ENCODE peak calls at places on chromosome 5, in ten cellular contexts. E is left ventricle myocardium inferior, Y is cardiac muscle cell, X is thyroid gland, T is OCI-LY7, S is hepatocyte, N is upper lobe of left lung, I is esophagus squamous epithelium, W is ovary, V is K562. L is an unnamed sample.

GRCh38 chr5:52708463-52708862 is 79.3 kb upstream of the ITGA1 start:
- DNase-seq in E (no peak), Y (no peak), X (no peak), T (no peak), S (no peak), N (no peak), I (no peak), W (no peak), V (no peak), L (no peak)

GRCh38 chr5:56676091-56676768 is 139.1 kb upstream of the MAP3K1 start:
- DNase-seq in E (no peak), Y (no peak), X (no peak), T (no peak), S (peak; percentile 15), N (no peak), I (no peak), W (no peak), V (peak; percentile 50), L (no peak)

GRCh38 chr5:14476791-14477435 is 104.7 kb upstream of the OTULINL start:
- DNase-seq in E (no peak), Y (peak; percentile 37), X (no peak), T (no peak), S (no peak), N (no peak), I (no peak), W (no peak), V (no peak), L (no peak)

GRCh38 chr5:95392593-95393182 is 1.5 kb downstream of the FAM81B start:
- DNase-seq in E (no peak), Y (peak; percentile 16), X (peak; percentile 31), T (no peak), S (peak; percentile 54), N (no peak), I (no peak), W (no peak), V (peak; percentile 60), L (peak; percentile 19)

GRCh38 chr5:179326176-179326997 is 18.9 kb downstream of the ADAMTS2 start:
- DNase-seq in E (peak; percentile 70), Y (peak; percentile 83), X (no peak), T (no peak), S (peak; percentile 41), N (no peak), I (no peak), W (peak; percentile 87), V (no peak), L (no peak)

GRCh38 chr5:158874343-158874742 is 225.4 kb downstream of the EBF1 start:
- DNase-seq in E (no peak), Y (no peak), X (no peak), T (no peak), S (no peak), N (no peak), I (no peak), W (no peak), V (no peak), L (no peak)

GRCh38 chr5:135483254-135483653 is 31.1 kb upstream of the TIFAB start:
- DNase-seq in E (no peak), Y (no peak), X (no peak), T (no peak), S (no peak), N (no peak), I (no peak), W (no peak), V (no peak), L (no peak)

GRCh38 chr5:57834829-57835554 is 352.4 kb upstream of the ACTBL2 start:
- DNase-seq in E (no peak), Y (peak; percentile 32), X (peak; percentile 46), T (no peak), S (peak; percentile 30), N (no peak), I (no peak), W (no peak), V (no peak), L (no peak)

GRCh38 chr5:75681125-75681830 is 36.0 kb downstream of the POC5 start:
- DNase-seq in E (no peak), Y (peak; percentile 65), X (no peak), T (peak; percentile 61), S (peak; percentile 49), N (no peak), I (no peak), W (no peak), V (peak; percentile 53), L (no peak)

GRCh38 chr5:175390352-175391083 is 53.5 kb downstream of the DRD1 start:
- DNase-seq in E (no peak), Y (no peak), X (no peak), T (no peak), S (no peak), N (no peak), I (no peak), W (no peak), V (no peak), L (no peak)

GRCh38 chr5:173752636-173753035 is 135.5 kb upstream of the CPEB4 start:
- DNase-seq in E (no peak), Y (no peak), X (no peak), T (no peak), S (no peak), N (no peak), I (no peak), W (no peak), V (peak; percentile 55), L (no peak)

DNA sequence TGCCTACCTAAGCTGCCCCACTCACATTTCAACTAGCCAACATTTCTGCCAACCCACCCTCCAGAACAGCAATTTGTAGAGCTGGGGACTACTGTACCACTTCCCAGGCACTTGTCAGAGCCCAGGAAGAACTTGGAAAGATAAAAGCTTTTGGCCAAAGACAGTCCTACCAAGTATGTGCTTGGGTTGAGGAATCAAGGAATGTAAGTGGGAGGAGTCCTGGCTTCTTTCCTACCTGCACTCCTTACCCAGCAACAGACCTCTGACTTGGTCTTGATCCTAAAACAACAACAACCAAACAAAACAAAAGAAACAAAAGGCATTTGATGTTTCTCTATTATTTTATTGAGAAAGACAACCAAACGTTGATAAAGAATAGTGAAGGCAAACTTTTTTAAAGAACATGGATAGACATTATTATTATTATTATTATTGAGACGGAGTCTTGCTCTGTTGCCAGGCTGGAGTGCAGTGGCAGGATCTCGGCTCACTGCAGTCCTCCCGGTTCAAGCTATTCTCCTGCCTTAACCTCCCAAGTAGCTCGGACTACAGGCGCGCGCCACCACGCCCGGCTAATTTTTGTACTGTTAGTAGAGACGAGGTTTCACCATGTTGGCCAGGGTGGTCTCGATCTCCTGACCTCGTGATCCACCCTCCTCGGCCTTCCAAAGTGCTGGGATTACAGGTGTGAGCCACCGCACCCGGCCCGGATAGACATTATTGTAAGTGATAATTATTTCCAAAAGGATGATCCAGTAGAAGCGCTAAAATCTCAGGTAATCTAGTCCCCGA is 33.5 kb downstream of the ANXA2R start:
- DNase-seq in E (no peak), Y (peak; percentile 71), X (no peak), T (no peak), S (no peak), N (no peak), I (no peak), W (no peak), V (no peak), L (no peak)
- H3K4me3 ChIP-seq in E (peak overlapping the region; percentile 65), Y (no peak overlapping the region), X (no peak overlapping the region), T (peak overlapping the region; percentile 70), S (peak overlapping the region; percentile 33), N (peak overlapping the region; percentile 53), I (peak overlapping the region; percentile 49), W (peak overlapping the region; percentile 41), V (no peak overlapping the region), L (no peak overlapping the region)

GRCh38 chr5:126416266-126416925 is 6.8 kb upstream of the GRAMD2B start:
- DNase-seq in E (no peak), Y (no peak), X (no peak), T (no peak), S (no peak), N (no peak), I (no peak), W (no peak), V (no peak), L (no peak)
- H3K27ac ChIP-seq in E (peak overlapping the region; percentile 88), Y (no peak overlapping the region), X (peak overlapping the region; percentile 70), T (no peak overlapping the region), S (no peak overlapping the region), N (peak overlapping the region; percentile 60), I (peak overlapping the region; percentile 51), W (no peak overlapping the region), V (no peak overlapping the region), L (no peak overlapping the region)

GRCh38 chr5:1141827-1142226 is 30.0 kb upstream of the SLC12A7 start:
- DNase-seq in E (no peak), Y (no peak), X (peak; percentile 48), T (no peak), S (no peak), N (no peak), I (no peak), W (no peak), V (no peak), L (no peak)
- H3K4me1 ChIP-seq in E (peaks cover 41% of the 10 kb centered on the region), Y (no peaks in the 10 kb centered on the region), X (peaks cover 18% of the 10 kb centered on the region), T (peaks cover 13% of the 10 kb centered on the region), S (no peaks in the 10 kb centered on the region), N (peaks cover 32% of the 10 kb centered on the region), I (peaks cover 39% of the 10 kb centered on the region), W (no peaks in the 10 kb centered on the region), V (no peaks in the 10 kb centered on the region), L (no peaks in the 10 kb centered on the region)

GRCh38 chr5:78905084-78905938 is 79.8 kb downstream of the ARSB start:
- DNase-seq in E (no peak), Y (no peak), X (no peak), T (peak; percentile 58), S (no peak), N (no peak), I (no peak), W (no peak), V (no peak), L (no peak)

GRCh38 chr5:78908173-78908901 is 76.8 kb downstream of the ARSB start:
- DNase-seq in E (peak; percentile 68), Y (peak; percentile 70), X (peak; percentile 90), T (no peak), S (peak; percentile 67), N (peak; percentile 61), I (no peak), W (peak; percentile 34), V (no peak), L (peak; percentile 82)

GRCh38 chr5:78903936-78904335 is 81.2 kb downstream of the ARSB start:
- DNase-seq in E (no peak), Y (no peak), X (no peak), T (no peak), S (no peak), N (no peak), I (no peak), W (no peak), V (no peak), L (no peak)

GRCh38 chr5:78912085-78912771 is 72.9 kb downstream of the ARSB start:
- DNase-seq in E (no peak), Y (no peak), X (no peak), T (no peak), S (no peak), N (no peak), I (no peak), W (no peak), V (no peak), L (no peak)

DNA sequence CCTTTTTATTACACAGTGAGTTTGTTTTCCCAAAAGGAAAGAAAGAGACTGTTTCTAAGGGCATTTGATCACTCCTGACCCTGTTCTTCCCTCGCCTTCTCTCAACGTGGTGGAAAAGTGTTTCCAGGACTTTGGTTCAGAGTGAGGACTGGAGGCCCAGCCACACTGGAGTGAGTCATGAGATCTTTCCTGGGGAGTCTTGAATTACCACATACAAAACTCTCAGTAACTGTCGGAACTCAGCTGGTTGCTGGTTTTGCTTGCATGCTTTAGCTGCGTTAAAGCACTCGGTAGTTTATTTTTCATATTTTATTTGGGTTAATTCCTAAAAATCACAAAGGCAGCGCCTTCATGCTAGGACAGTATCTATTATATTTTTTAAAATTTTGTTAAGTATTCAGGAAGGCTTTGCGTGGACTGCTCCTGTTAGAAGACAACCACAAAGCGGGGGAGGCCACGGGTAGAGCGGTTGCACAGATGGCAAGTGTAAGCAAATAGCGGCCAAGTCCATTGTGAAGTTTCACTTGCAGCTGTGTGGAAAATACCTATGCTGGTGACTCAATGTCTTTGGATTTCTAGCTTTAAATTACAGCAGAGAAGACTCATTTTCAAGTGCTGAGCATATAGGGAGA is 77.7 kb downstream of the ARSB start:
- DNase-seq in E (peak; percentile 32), Y (peak; percentile 91), X (no peak), T (peak; percentile 40), S (peak; percentile 47), N (no peak), I (no peak), W (peak; percentile 41), V (peak; percentile 20), L (peak; percentile 45)
- H3K4me3 ChIP-seq in E (peak overlapping the region; percentile 50), Y (no peak overlapping the region), X (no peak overlapping the region), T (no peak overlapping the region), S (no peak overlapping the region), N (no peak overlapping the region), I (no peak overlapping the region), W (no peak overlapping the region), V (no peak overlapping the region), L (no peak overlapping the region)